ENCODE peak calls at places on chromosomes 5 and 9, in five cellular contexts. O is body of pancreas, J is A549, Q is breast epithelium, C is AG09309. L is an unnamed sample.

GRCh38 chr5:178545941-178546674 is 44.1 kb downstream of the COL23A1 start:
- DNase-seq in O (no peak), Q (no peak), J (no peak), C (no peak), L (no peak)

GRCh38 chr9:69376651-69377050 is 51.6 kb downstream of the ENTREP1 start:
- DNase-seq in J (peak), C (peak), Q (no peak), O (no peak), L (peak)

GRCh38 chr9:130200038-130200979 is 28.1 kb downstream of the NCS1 start:
- DNase-seq in O (no peak), J (no peak), C (no peak), Q (no peak), L (no peak)

GRCh38 chr9:35611230-35611797 is 6.3 kb downstream of the TESK1 start:
- DNase-seq in O (peak), C (no peak), J (peak), Q (no peak), L (no peak)

GRCh38 chr5:66440202-66440680 is 156.0 kb upstream of the MAST4 start:
- DNase-seq in C (peak), O (no peak), J (no peak), Q (no peak), L (no peak)

GRCh38 chr9:8842402-8843193 is 1043.0 kb upstream of the DMAC1 start:
- DNase-seq in Q (no peak), C (no peak), J (no peak), O (no peak), L (no peak)

GRCh38 chr9:122382901-122383850 is 12.4 kb downstream of the PTGS1 start:
- DNase-seq in O (no peak), C (peak), Q (no peak), J (no peak), L (no peak)

GRCh38 chr5:142810081-142810480 is 39.9 kb downstream of the ARHGAP26 start:
- DNase-seq in O (no peak), C (no peak), J (no peak), Q (no peak), L (no peak)

DNA sequence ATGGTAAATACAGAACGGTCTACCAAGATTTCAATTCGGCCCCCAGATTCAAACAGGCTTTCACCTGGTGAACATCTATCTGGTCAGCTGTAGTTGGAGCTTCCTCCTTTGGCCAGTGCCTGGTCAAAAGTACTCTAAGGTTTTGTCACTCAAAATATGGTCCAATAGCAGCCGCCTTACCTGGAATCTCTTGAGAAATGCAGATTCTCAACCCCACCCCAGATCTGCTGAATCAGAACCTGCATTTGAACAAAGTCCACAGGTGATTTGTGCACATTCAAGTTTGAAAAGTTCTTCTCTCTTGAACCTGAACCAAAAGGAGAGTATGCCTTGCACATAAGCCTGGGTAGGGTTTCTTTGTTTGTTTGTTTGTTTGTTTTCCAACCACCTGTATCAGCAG is 17.6 kb upstream of the WHRN start:
- DNase-seq in J (no peak), Q (no peak), O (no peak), C (no peak), L (no peak)
- H3K4me3 ChIP-seq in J (no peak), Q (no peak), O (no peak), C (no peak), L (no peak)

GRCh38 chr9:107989099-107989498 is 499.5 kb upstream of the KLF4 start:
- DNase-seq in Q (no peak), O (no peak), J (no peak), C (no peak), L (no peak)

GRCh38 chr9:107982735-107983134 is 493.2 kb upstream of the KLF4 start:
- DNase-seq in O (no peak), C (no peak), J (no peak), Q (no peak), L (no peak)

GRCh38 chr9:107980984-107981383 is 491.4 kb upstream of the KLF4 start:
- DNase-seq in C (no peak), J (no peak), O (no peak), Q (no peak), L (no peak)

GRCh38 chr9:107983191-107983603 is 493.6 kb upstream of the KLF4 start:
- DNase-seq in O (no peak), Q (no peak), C (peak), J (no peak), L (peak)

GRCh38 chr9:107983762-107984161 is 494.2 kb upstream of the KLF4 start:
- DNase-seq in Q (no peak), O (no peak), J (no peak), C (no peak), L (no peak)
- TF ChIP-seq CTCF in Q (no peak), O (no peak), J (no peak), C (no peak), L (no peak)

GRCh38 chr5:154513669-154514084 is 35.6 kb upstream of the HAND1 start:
- DNase-seq in O (no peak), C (peak), Q (no peak), J (no peak), L (no peak)

GRCh38 chr5:154517181-154517580 is 39.2 kb upstream of the HAND1 start:
- DNase-seq in O (no peak), J (no peak), Q (no peak), C (no peak), L (no peak)

GRCh38 chr5:154511984-154512383 is 34.0 kb upstream of the HAND1 start:
- DNase-seq in C (no peak), Q (no peak), O (no peak), J (no peak), L (no peak)

GRCh38 chr5:154516475-154516874 is 38.4 kb upstream of the HAND1 start:
- DNase-seq in O (no peak), J (peak), Q (no peak), C (no peak), L (no peak)

DNA sequence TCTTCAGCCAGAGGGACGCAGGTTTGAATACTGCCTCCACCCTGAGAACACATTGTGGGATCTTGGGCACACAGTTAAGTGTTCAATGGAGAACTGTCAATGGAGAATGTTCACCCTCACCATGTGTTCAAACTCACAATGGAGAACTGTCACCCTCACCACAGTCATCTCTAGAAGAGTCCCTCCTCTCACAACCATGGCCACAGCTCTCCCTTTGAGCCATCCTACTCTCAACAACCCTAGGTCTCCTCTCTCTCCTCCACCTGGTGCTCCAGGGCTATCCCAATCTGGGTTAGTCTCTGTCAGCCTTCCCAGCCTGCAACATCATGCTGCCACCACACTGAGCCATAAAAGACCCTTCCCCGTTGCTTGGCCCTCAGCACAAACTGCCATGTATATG is 36.3 kb upstream of the HAND1 start:
- DNase-seq in J (no peak), O (no peak), C (no peak), Q (no peak), L (no peak)
- H3K4me3 ChIP-seq in J (no peak), O (no peak), C (no peak), Q (no peak), L (no peak)

DNA sequence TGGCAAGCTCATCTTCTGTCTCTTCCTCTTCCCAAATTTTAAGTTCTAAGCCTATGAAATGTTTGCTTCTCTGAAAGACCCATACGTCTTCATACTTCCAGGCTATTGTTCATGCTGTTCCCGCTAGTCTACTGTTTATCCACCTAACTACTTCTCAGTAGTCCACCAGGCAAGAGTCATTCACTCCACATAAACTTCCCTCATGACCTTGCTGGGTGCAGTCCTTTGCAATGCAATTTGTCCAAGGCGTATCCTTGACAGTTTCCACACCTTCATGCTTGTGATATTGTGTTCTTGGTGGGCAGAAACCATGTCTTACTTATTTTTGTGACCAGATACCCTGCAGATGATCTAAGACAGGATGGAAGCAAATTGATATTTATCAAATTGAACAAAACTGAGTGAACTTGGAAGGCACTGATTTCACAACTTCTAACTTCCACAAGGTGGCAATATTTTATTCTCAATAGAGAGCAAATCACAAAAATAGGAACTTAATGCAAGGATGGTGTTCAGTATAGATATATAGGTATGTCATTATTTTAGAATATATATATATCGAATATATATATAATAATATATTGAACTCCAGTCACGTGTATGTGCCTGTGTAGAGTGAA is 30.3 kb downstream of the TYRP1 start:
- DNase-seq in O (no peak), C (no peak), J (peak), Q (no peak), L (no peak)
- TF ChIP-seq CTCF in O (peak), C (peak), J (peak), Q (no peak), L (peak)

DNA sequence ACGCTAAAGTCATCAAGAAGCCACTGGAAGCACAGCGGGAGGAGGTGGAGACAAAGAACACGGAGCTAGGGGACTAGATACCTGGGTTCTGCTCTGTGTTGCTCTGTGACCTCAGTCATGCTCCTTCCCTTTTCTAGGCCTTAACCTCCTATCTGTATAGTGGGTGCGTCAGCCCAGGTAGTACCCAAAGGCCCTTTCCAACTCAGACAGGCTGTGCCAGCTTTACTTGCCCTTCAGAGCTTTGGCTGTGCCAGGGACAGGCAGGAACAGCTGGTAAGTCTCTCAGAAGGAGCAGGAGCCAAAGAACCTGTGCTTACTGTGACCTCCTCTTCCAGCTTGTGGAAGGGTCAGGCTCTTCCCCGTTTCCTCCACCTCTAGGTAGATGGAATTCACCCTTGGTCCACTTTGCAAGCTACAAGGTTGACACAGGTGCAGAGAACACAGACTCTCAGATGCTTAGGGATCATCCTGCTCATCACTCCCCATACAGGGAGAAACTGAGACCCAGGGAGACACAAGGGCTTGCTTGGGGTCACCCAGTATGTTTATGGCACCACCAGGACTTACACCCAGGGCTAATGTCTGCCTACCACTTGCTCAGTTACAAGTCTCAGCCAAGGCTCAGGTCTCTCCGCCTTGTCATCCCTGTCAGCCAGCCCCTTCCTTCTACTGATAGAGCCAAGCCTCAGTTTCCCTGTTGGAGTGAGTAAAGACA is 1.7 kb downstream of the CCDC69 start:
- DNase-seq in O (peak), Q (no peak), J (no peak), C (no peak), L (no peak)
- H3K4me3 ChIP-seq in O (no peak), Q (peak), J (no peak), C (no peak), L (no peak)

L was measured in HFF-Myc.